ENCODE peak calls at places on chromosome 14, in eight cellular contexts. One of them, this sample, is unnamed.

GRCh38 chr14:102568115-102568614 is 24.3 kb upstream of the RCOR1 start:
- DNase-seq in esophagus muscularis mucosa: no peak
- DNase-seq in osteocyte: no peak
- DNase-seq in effector memory CD8-positive, alpha-beta T cell: no peak
- DNase-seq in NCI-H524: no peak
- DNase-seq in fibroblast of lung: no peak
- DNase-seq in left ventricle myocardium inferior: no peak
- DNase-seq in stimulated activated CD8-positive, alpha-beta memory T cell treated with anti-CD3 and anti-CD28 coated beads, Interleukin-7, amount 100 ng/mL, for 24 hours: no peak
- DNase-seq in this sample: no peak

GRCh38 chr14:55851961-55852360 is 266.2 kb upstream of the PELI2 start:
- DNase-seq in esophagus muscularis mucosa: no peak
- DNase-seq in osteocyte: no peak
- DNase-seq in effector memory CD8-positive, alpha-beta T cell: no peak
- DNase-seq in NCI-H524: no peak
- DNase-seq in fibroblast of lung: no peak
- DNase-seq in left ventricle myocardium inferior: peak
- DNase-seq in stimulated activated CD8-positive, alpha-beta memory T cell treated with anti-CD3 and anti-CD28 coated beads, Interleukin-7, amount 100 ng/mL, for 24 hours: no peak
- DNase-seq in this sample: no peak

GRCh38 chr14:71322660-71323250 is 415.5 kb downstream of the PCNX1 start:
- DNase-seq in esophagus muscularis mucosa: no peak
- DNase-seq in osteocyte: no peak
- DNase-seq in effector memory CD8-positive, alpha-beta T cell: peak
- DNase-seq in NCI-H524: peak
- DNase-seq in fibroblast of lung: peak
- DNase-seq in left ventricle myocardium inferior: no peak
- DNase-seq in stimulated activated CD8-positive, alpha-beta memory T cell treated with anti-CD3 and anti-CD28 coated beads, Interleukin-7, amount 100 ng/mL, for 24 hours: no peak
- DNase-seq in this sample: peak

GRCh38 chr14:37399517-37399916 is 195.5 kb downstream of the FOXA1 start:
- DNase-seq in esophagus muscularis mucosa: no peak
- DNase-seq in osteocyte: no peak
- DNase-seq in effector memory CD8-positive, alpha-beta T cell: no peak
- DNase-seq in NCI-H524: no peak
- DNase-seq in fibroblast of lung: no peak
- DNase-seq in left ventricle myocardium inferior: no peak
- DNase-seq in stimulated activated CD8-positive, alpha-beta memory T cell treated with anti-CD3 and anti-CD28 coated beads, Interleukin-7, amount 100 ng/mL, for 24 hours: no peak
- DNase-seq in this sample: no peak

GRCh38 chr14:68247867-68248266 is 428.3 kb downstream of the RAD51B start:
- DNase-seq in esophagus muscularis mucosa: no peak
- DNase-seq in osteocyte: no peak
- DNase-seq in effector memory CD8-positive, alpha-beta T cell: no peak
- DNase-seq in NCI-H524: no peak
- DNase-seq in fibroblast of lung: peak
- DNase-seq in left ventricle myocardium inferior: no peak
- DNase-seq in stimulated activated CD8-positive, alpha-beta memory T cell treated with anti-CD3 and anti-CD28 coated beads, Interleukin-7, amount 100 ng/mL, for 24 hours: no peak
- DNase-seq in this sample: peak

GRCh38 chr14:58746261-58746660 is 108.5 kb downstream of the DACT1 start:
- DNase-seq in esophagus muscularis mucosa: no peak
- DNase-seq in osteocyte: no peak
- DNase-seq in effector memory CD8-positive, alpha-beta T cell: no peak
- DNase-seq in NCI-H524: no peak
- DNase-seq in fibroblast of lung: peak
- DNase-seq in left ventricle myocardium inferior: no peak
- DNase-seq in stimulated activated CD8-positive, alpha-beta memory T cell treated with anti-CD3 and anti-CD28 coated beads, Interleukin-7, amount 100 ng/mL, for 24 hours: no peak
- DNase-seq in this sample: peak

GRCh38 chr14:40652089-40652691 is 954.5 kb upstream of the LRFN5 start:
- DNase-seq in esophagus muscularis mucosa: no peak
- DNase-seq in osteocyte: no peak
- DNase-seq in effector memory CD8-positive, alpha-beta T cell: no peak
- DNase-seq in NCI-H524: no peak
- DNase-seq in fibroblast of lung: no peak
- DNase-seq in left ventricle myocardium inferior: no peak
- DNase-seq in stimulated activated CD8-positive, alpha-beta memory T cell treated with anti-CD3 and anti-CD28 coated beads, Interleukin-7, amount 100 ng/mL, for 24 hours: no peak
- DNase-seq in this sample: no peak

GRCh38 chr14:32230181-32230580 is 27.1 kb upstream of the RNU6-8 start:
- DNase-seq in esophagus muscularis mucosa: no peak
- DNase-seq in osteocyte: no peak
- DNase-seq in effector memory CD8-positive, alpha-beta T cell: no peak
- DNase-seq in NCI-H524: peak
- DNase-seq in fibroblast of lung: no peak
- DNase-seq in left ventricle myocardium inferior: no peak
- DNase-seq in stimulated activated CD8-positive, alpha-beta memory T cell treated with anti-CD3 and anti-CD28 coated beads, Interleukin-7, amount 100 ng/mL, for 24 hours: no peak
- DNase-seq in this sample: peak

GRCh38 chr14:49997991-49998390 is 105.1 kb downstream of the ARF6 start:
- DNase-seq in esophagus muscularis mucosa: no peak
- DNase-seq in osteocyte: no peak
- DNase-seq in effector memory CD8-positive, alpha-beta T cell: no peak
- DNase-seq in NCI-H524: peak
- DNase-seq in fibroblast of lung: no peak
- DNase-seq in left ventricle myocardium inferior: no peak
- DNase-seq in stimulated activated CD8-positive, alpha-beta memory T cell treated with anti-CD3 and anti-CD28 coated beads, Interleukin-7, amount 100 ng/mL, for 24 hours: no peak
- DNase-seq in this sample: no peak

GRCh38 chr14:50425816-50426215 is 29.1 kb upstream of the CDKL1 start:
- DNase-seq in esophagus muscularis mucosa: no peak
- DNase-seq in osteocyte: no peak
- DNase-seq in effector memory CD8-positive, alpha-beta T cell: no peak
- DNase-seq in NCI-H524: no peak
- DNase-seq in fibroblast of lung: peak
- DNase-seq in left ventricle myocardium inferior: no peak
- DNase-seq in stimulated activated CD8-positive, alpha-beta memory T cell treated with anti-CD3 and anti-CD28 coated beads, Interleukin-7, amount 100 ng/mL, for 24 hours: no peak
- DNase-seq in this sample: peak

GRCh38 chr14:52253503-52253902 is 14.0 kb upstream of the PTGDR start:
- DNase-seq in esophagus muscularis mucosa: no peak
- DNase-seq in osteocyte: no peak
- DNase-seq in effector memory CD8-positive, alpha-beta T cell: no peak
- DNase-seq in NCI-H524: no peak
- DNase-seq in fibroblast of lung: peak
- DNase-seq in left ventricle myocardium inferior: no peak
- DNase-seq in stimulated activated CD8-positive, alpha-beta memory T cell treated with anti-CD3 and anti-CD28 coated beads, Interleukin-7, amount 100 ng/mL, for 24 hours: no peak
- DNase-seq in this sample: peak

GRCh38 chr14:90556666-90557450 is 160.0 kb downstream of the CALM1 start:
- DNase-seq in esophagus muscularis mucosa: no peak
- DNase-seq in osteocyte: no peak
- DNase-seq in effector memory CD8-positive, alpha-beta T cell: no peak
- DNase-seq in NCI-H524: no peak
- DNase-seq in fibroblast of lung: no peak
- DNase-seq in left ventricle myocardium inferior: no peak
- DNase-seq in stimulated activated CD8-positive, alpha-beta memory T cell treated with anti-CD3 and anti-CD28 coated beads, Interleukin-7, amount 100 ng/mL, for 24 hours: no peak
- DNase-seq in this sample: no peak

GRCh38 chr14:95046711-95047681 is 110.3 kb downstream of the DICER1 start:
- DNase-seq in esophagus muscularis mucosa: no peak
- DNase-seq in osteocyte: peak
- DNase-seq in effector memory CD8-positive, alpha-beta T cell: no peak
- DNase-seq in NCI-H524: peak
- DNase-seq in fibroblast of lung: peak
- DNase-seq in left ventricle myocardium inferior: no peak
- DNase-seq in stimulated activated CD8-positive, alpha-beta memory T cell treated with anti-CD3 and anti-CD28 coated beads, Interleukin-7, amount 100 ng/mL, for 24 hours: no peak
- DNase-seq in this sample: no peak

GRCh38 chr14:68951051-68951797 is 27.9 kb downstream of the ACTN1 start:
- DNase-seq in esophagus muscularis mucosa: peak
- DNase-seq in osteocyte: peak
- DNase-seq in effector memory CD8-positive, alpha-beta T cell: no peak
- DNase-seq in NCI-H524: no peak
- DNase-seq in fibroblast of lung: peak
- DNase-seq in left ventricle myocardium inferior: peak
- DNase-seq in stimulated activated CD8-positive, alpha-beta memory T cell treated with anti-CD3 and anti-CD28 coated beads, Interleukin-7, amount 100 ng/mL, for 24 hours: no peak
- DNase-seq in this sample: peak

GRCh38 chr14:20690848-20691640 is 2.5 kb downstream of the ANG start:
- DNase-seq in esophagus muscularis mucosa: no peak
- DNase-seq in osteocyte: no peak
- DNase-seq in effector memory CD8-positive, alpha-beta T cell: peak
- DNase-seq in NCI-H524: peak
- DNase-seq in fibroblast of lung: peak
- DNase-seq in left ventricle myocardium inferior: no peak
- DNase-seq in stimulated activated CD8-positive, alpha-beta memory T cell treated with anti-CD3 and anti-CD28 coated beads, Interleukin-7, amount 100 ng/mL, for 24 hours: no peak
- DNase-seq in this sample: peak

GRCh38 chr14:97331058-97331457 is 533.9 kb downstream of the VRK1 start:
- DNase-seq in esophagus muscularis mucosa: no peak
- DNase-seq in osteocyte: peak
- DNase-seq in effector memory CD8-positive, alpha-beta T cell: no peak
- DNase-seq in NCI-H524: no peak
- DNase-seq in fibroblast of lung: no peak
- DNase-seq in left ventricle myocardium inferior: no peak
- DNase-seq in stimulated activated CD8-positive, alpha-beta memory T cell treated with anti-CD3 and anti-CD28 coated beads, Interleukin-7, amount 100 ng/mL, for 24 hours: no peak
- DNase-seq in this sample: no peak

GRCh38 chr14:60757617-60758016 is 23.1 kb downstream of the MNAT1 start:
- DNase-seq in esophagus muscularis mucosa: no peak
- DNase-seq in osteocyte: no peak
- DNase-seq in effector memory CD8-positive, alpha-beta T cell: no peak
- DNase-seq in NCI-H524: no peak
- DNase-seq in fibroblast of lung: peak
- DNase-seq in left ventricle myocardium inferior: no peak
- DNase-seq in stimulated activated CD8-positive, alpha-beta memory T cell treated with anti-CD3 and anti-CD28 coated beads, Interleukin-7, amount 100 ng/mL, for 24 hours: no peak
- DNase-seq in this sample: peak

GRCh38 chr14:104977008-104977680 is 1.0 kb downstream of the AHNAK2 start:
- DNase-seq in esophagus muscularis mucosa: no peak
- DNase-seq in osteocyte: no peak
- DNase-seq in effector memory CD8-positive, alpha-beta T cell: no peak
- DNase-seq in NCI-H524: no peak
- DNase-seq in fibroblast of lung: no peak
- DNase-seq in left ventricle myocardium inferior: peak
- DNase-seq in stimulated activated CD8-positive, alpha-beta memory T cell treated with anti-CD3 and anti-CD28 coated beads, Interleukin-7, amount 100 ng/mL, for 24 hours: no peak
- DNase-seq in this sample: no peak

GRCh38 chr14:94481468-94482131 is 5.6 kb upstream of the SERPINA9 start:
- DNase-seq in esophagus muscularis mucosa: no peak
- DNase-seq in osteocyte: no peak
- DNase-seq in effector memory CD8-positive, alpha-beta T cell: no peak
- DNase-seq in NCI-H524: no peak
- DNase-seq in fibroblast of lung: no peak
- DNase-seq in left ventricle myocardium inferior: no peak
- DNase-seq in stimulated activated CD8-positive, alpha-beta memory T cell treated with anti-CD3 and anti-CD28 coated beads, Interleukin-7, amount 100 ng/mL, for 24 hours: no peak
- DNase-seq in this sample: peak

GRCh38 chr14:80567905-80568512 is 356.7 kb upstream of the DIO2 start:
- DNase-seq in esophagus muscularis mucosa: no peak
- DNase-seq in osteocyte: no peak
- DNase-seq in effector memory CD8-positive, alpha-beta T cell: no peak
- DNase-seq in NCI-H524: no peak
- DNase-seq in fibroblast of lung: no peak
- DNase-seq in left ventricle myocardium inferior: no peak
- DNase-seq in stimulated activated CD8-positive, alpha-beta memory T cell treated with anti-CD3 and anti-CD28 coated beads, Interleukin-7, amount 100 ng/mL, for 24 hours: no peak
- DNase-seq in this sample: no peak

GRCh38 chr14:64707661-64708060 is 3.4 kb downstream of the PLEKHG3 start:
- DNase-seq in esophagus muscularis mucosa: no peak
- DNase-seq in osteocyte: no peak
- DNase-seq in effector memory CD8-positive, alpha-beta T cell: no peak
- DNase-seq in NCI-H524: no peak
- DNase-seq in fibroblast of lung: peak
- DNase-seq in left ventricle myocardium inferior: no peak
- DNase-seq in stimulated activated CD8-positive, alpha-beta memory T cell treated with anti-CD3 and anti-CD28 coated beads, Interleukin-7, amount 100 ng/mL, for 24 hours: no peak
- DNase-seq in this sample: peak

GRCh38 chr14:58133739-58134138 is 18.3 kb downstream of the ARMH4 start:
- DNase-seq in esophagus muscularis mucosa: no peak
- DNase-seq in osteocyte: no peak
- DNase-seq in effector memory CD8-positive, alpha-beta T cell: no peak
- DNase-seq in NCI-H524: no peak
- DNase-seq in fibroblast of lung: peak
- DNase-seq in left ventricle myocardium inferior: no peak
- DNase-seq in stimulated activated CD8-positive, alpha-beta memory T cell treated with anti-CD3 and anti-CD28 coated beads, Interleukin-7, amount 100 ng/mL, for 24 hours: no peak
- DNase-seq in this sample: peak

GRCh38 chr14:24366375-24366663 is 1.7 kb upstream of the NFATC4 start:
- DNase-seq in esophagus muscularis mucosa: no peak
- DNase-seq in osteocyte: no peak
- DNase-seq in effector memory CD8-positive, alpha-beta T cell: no peak
- DNase-seq in NCI-H524: peak
- DNase-seq in fibroblast of lung: no peak
- DNase-seq in left ventricle myocardium inferior: no peak
- DNase-seq in stimulated activated CD8-positive, alpha-beta memory T cell treated with anti-CD3 and anti-CD28 coated beads, Interleukin-7, amount 100 ng/mL, for 24 hours: no peak
- DNase-seq in this sample: no peak

GRCh38 chr14:37466003-37466622 is 128.9 kb downstream of the FOXA1 start:
- DNase-seq in esophagus muscularis mucosa: no peak
- DNase-seq in osteocyte: no peak
- DNase-seq in effector memory CD8-positive, alpha-beta T cell: no peak
- DNase-seq in NCI-H524: no peak
- DNase-seq in fibroblast of lung: no peak
- DNase-seq in left ventricle myocardium inferior: no peak
- DNase-seq in stimulated activated CD8-positive, alpha-beta memory T cell treated with anti-CD3 and anti-CD28 coated beads, Interleukin-7, amount 100 ng/mL, for 24 hours: no peak
- DNase-seq in this sample: no peak

GRCh38 chr14:56555921-56556570 is 23.6 kb upstream of the TMEM260 start:
- DNase-seq in esophagus muscularis mucosa: no peak
- DNase-seq in osteocyte: no peak
- DNase-seq in effector memory CD8-positive, alpha-beta T cell: no peak
- DNase-seq in NCI-H524: peak
- DNase-seq in fibroblast of lung: peak
- DNase-seq in left ventricle myocardium inferior: no peak
- DNase-seq in stimulated activated CD8-positive, alpha-beta memory T cell treated with anti-CD3 and anti-CD28 coated beads, Interleukin-7, amount 100 ng/mL, for 24 hours: no peak
- DNase-seq in this sample: peak

GRCh38 chr14:38197001-38197760 is 10.5 kb upstream of the SSTR1 start:
- DNase-seq in esophagus muscularis mucosa: no peak
- DNase-seq in osteocyte: no peak
- DNase-seq in effector memory CD8-positive, alpha-beta T cell: no peak
- DNase-seq in NCI-H524: no peak
- DNase-seq in fibroblast of lung: peak
- DNase-seq in left ventricle myocardium inferior: no peak
- DNase-seq in stimulated activated CD8-positive, alpha-beta memory T cell treated with anti-CD3 and anti-CD28 coated beads, Interleukin-7, amount 100 ng/mL, for 24 hours: no peak
- DNase-seq in this sample: peak

GRCh38 chr14:81819344-81819743 is 285.7 kb upstream of the SEL1L start:
- DNase-seq in esophagus muscularis mucosa: no peak
- DNase-seq in osteocyte: no peak
- DNase-seq in effector memory CD8-positive, alpha-beta T cell: no peak
- DNase-seq in NCI-H524: no peak
- DNase-seq in fibroblast of lung: no peak
- DNase-seq in left ventricle myocardium inferior: no peak
- DNase-seq in stimulated activated CD8-positive, alpha-beta memory T cell treated with anti-CD3 and anti-CD28 coated beads, Interleukin-7, amount 100 ng/mL, for 24 hours: no peak
- DNase-seq in this sample: no peak

GRCh38 chr14:50410016-50410530 is 13.4 kb upstream of the CDKL1 start:
- DNase-seq in esophagus muscularis mucosa: no peak
- DNase-seq in osteocyte: no peak
- DNase-seq in effector memory CD8-positive, alpha-beta T cell: no peak
- DNase-seq in NCI-H524: no peak
- DNase-seq in fibroblast of lung: no peak
- DNase-seq in left ventricle myocardium inferior: no peak
- DNase-seq in stimulated activated CD8-positive, alpha-beta memory T cell treated with anti-CD3 and anti-CD28 coated beads, Interleukin-7, amount 100 ng/mL, for 24 hours: no peak
- DNase-seq in this sample: no peak

GRCh38 chr14:83071888-83072501 is 1538.3 kb upstream of the SEL1L start:
- DNase-seq in esophagus muscularis mucosa: no peak
- DNase-seq in osteocyte: no peak
- DNase-seq in effector memory CD8-positive, alpha-beta T cell: no peak
- DNase-seq in NCI-H524: peak
- DNase-seq in fibroblast of lung: peak
- DNase-seq in left ventricle myocardium inferior: no peak
- DNase-seq in stimulated activated CD8-positive, alpha-beta memory T cell treated with anti-CD3 and anti-CD28 coated beads, Interleukin-7, amount 100 ng/mL, for 24 hours: no peak
- DNase-seq in this sample: no peak

GRCh38 chr14:28494196-28494595 is 272.4 kb upstream of the FOXG1 start:
- DNase-seq in esophagus muscularis mucosa: no peak
- DNase-seq in osteocyte: no peak
- DNase-seq in effector memory CD8-positive, alpha-beta T cell: no peak
- DNase-seq in NCI-H524: no peak
- DNase-seq in fibroblast of lung: no peak
- DNase-seq in left ventricle myocardium inferior: no peak
- DNase-seq in stimulated activated CD8-positive, alpha-beta memory T cell treated with anti-CD3 and anti-CD28 coated beads, Interleukin-7, amount 100 ng/mL, for 24 hours: no peak
- DNase-seq in this sample: peak

GRCh38 chr14:30607156-30607780 is 14.9 kb upstream of the SCFD1 start:
- DNase-seq in esophagus muscularis mucosa: no peak
- DNase-seq in osteocyte: no peak
- DNase-seq in effector memory CD8-positive, alpha-beta T cell: no peak
- DNase-seq in NCI-H524: no peak
- DNase-seq in fibroblast of lung: no peak
- DNase-seq in left ventricle myocardium inferior: no peak
- DNase-seq in stimulated activated CD8-positive, alpha-beta memory T cell treated with anti-CD3 and anti-CD28 coated beads, Interleukin-7, amount 100 ng/mL, for 24 hours: no peak
- DNase-seq in this sample: no peak

GRCh38 chr14:95071649-95072256 is 85.6 kb downstream of the DICER1 start:
- DNase-seq in esophagus muscularis mucosa: no peak
- DNase-seq in osteocyte: peak
- DNase-seq in effector memory CD8-positive, alpha-beta T cell: no peak
- DNase-seq in NCI-H524: no peak
- DNase-seq in fibroblast of lung: no peak
- DNase-seq in left ventricle myocardium inferior: no peak
- DNase-seq in stimulated activated CD8-positive, alpha-beta memory T cell treated with anti-CD3 and anti-CD28 coated beads, Interleukin-7, amount 100 ng/mL, for 24 hours: no peak
- DNase-seq in this sample: no peak

GRCh38 chr14:34571771-34572170 is 32.3 kb upstream of the EAPP start:
- DNase-seq in esophagus muscularis mucosa: no peak
- DNase-seq in osteocyte: no peak
- DNase-seq in effector memory CD8-positive, alpha-beta T cell: no peak
- DNase-seq in NCI-H524: no peak
- DNase-seq in fibroblast of lung: no peak
- DNase-seq in left ventricle myocardium inferior: no peak
- DNase-seq in stimulated activated CD8-positive, alpha-beta memory T cell treated with anti-CD3 and anti-CD28 coated beads, Interleukin-7, amount 100 ng/mL, for 24 hours: no peak
- DNase-seq in this sample: no peak

GRCh38 chr14:84131924-84132323 is 1398.0 kb upstream of the FLRT2 start:
- DNase-seq in esophagus muscularis mucosa: no peak
- DNase-seq in osteocyte: no peak
- DNase-seq in effector memory CD8-positive, alpha-beta T cell: no peak
- DNase-seq in NCI-H524: no peak
- DNase-seq in fibroblast of lung: no peak
- DNase-seq in left ventricle myocardium inferior: no peak
- DNase-seq in stimulated activated CD8-positive, alpha-beta memory T cell treated with anti-CD3 and anti-CD28 coated beads, Interleukin-7, amount 100 ng/mL, for 24 hours: no peak
- DNase-seq in this sample: no peak

This sample was measured in fibroblast of the aortic adventitia.